ENCODE peak calls at places on chromosomes 13 and 19, in four cellular contexts. V, F, A and H are unnamed samples.

GRCh38 chr13:41954226-41954625 is 6.7 kb downstream of the VWA8 start:
- DNase-seq in V (no peak), F (no peak), A (no peak), H (no peak)

GRCh38 chr13:41459754-41460111 is 2.4 kb downstream of the RGCC start:
- DNase-seq in V (no peak), F (no peak), A (no peak), H (no peak)

GRCh38 chr13:57633950-57634828 is 2.6 kb downstream of the PCDH17 start:
- DNase-seq in V (no peak), F (peak; percentile 75), A (no peak), H (no peak)

GRCh38 chr13:32024750-32025149 is 6.8 kb upstream of the FRY start:
- DNase-seq in V (no peak), F (no peak), A (no peak), H (no peak)

GRCh38 chr19:17751103-17751911 is at the start of gene FCHO1:
- DNase-seq in V (peak; percentile 29), F (peak; percentile 43), A (no peak), H (no peak)

GRCh38 chr13:65656740-65657329 is 1573.3 kb downstream of the PCDH9 start:
- DNase-seq in V (no peak), F (no peak), A (peak; percentile 57), H (peak; percentile 4)

GRCh38 chr13:36028359-36028758 is 102.8 kb downstream of the DCLK1 start:
- DNase-seq in V (no peak), F (no peak), A (no peak), H (no peak)

GRCh38 chr13:36297259-36297599 is 385 bp downstream of the CCDC169 start:
- DNase-seq in V (no peak), F (no peak), A (peak; percentile 51), H (peak; percentile 12)

GRCh38 chr13:53255795-53256194 is 227.2 kb downstream of the OLFM4 start:
- DNase-seq in V (no peak), F (no peak), A (no peak), H (no peak)

GRCh38 chr19:10315335-10316214 is at the start of gene FDX2:
- DNase-seq in V (peak; percentile 85), F (peak; percentile 71), A (peak; percentile 77), H (peak; percentile 75)

GRCh38 chr13:106177146-106177545 is 358.3 kb downstream of the EFNB2 start:
- DNase-seq in V (no peak), F (no peak), A (no peak), H (no peak)

GRCh38 chr13:95698047-95698749 is 21.3 kb downstream of the DNAJC3 start:
- DNase-seq in V (no peak), F (no peak), A (no peak), H (no peak)

GRCh38 chr19:1680976-1681375 is 28.6 kb upstream of the TCF3 start:
- DNase-seq in V (no peak), F (no peak), A (no peak), H (no peak)

GRCh38 chr19:56217039-56217949 is 15.2 kb downstream of the ZSCAN5C start:
- DNase-seq in V (peak; percentile 1), F (no peak), A (peak; percentile 17), H (peak; percentile 12)

GRCh38 chr13:36548129-36548528 is 115.8 kb downstream of the CCNA1 start:
- DNase-seq in V (no peak), F (no peak), A (no peak), H (peak; percentile 39)

GRCh38 chr13:46058268-46058667 is 5.7 kb upstream of the ZC3H13 start:
- DNase-seq in V (no peak), F (no peak), A (no peak), H (no peak)

GRCh38 chr13:114157869-114158495 is 21.1 kb upstream of the CFAP97D2 start:
- DNase-seq in V (no peak), F (no peak), A (no peak), H (no peak)

GRCh38 chr13:101959016-101959415 is 442.8 kb downstream of the FGF14 start:
- DNase-seq in V (no peak), F (no peak), A (no peak), H (no peak)

GRCh38 chr13:105276571-105276970 is 1258.9 kb downstream of the EFNB2 start:
- DNase-seq in V (no peak), F (no peak), A (no peak), H (no peak)

GRCh38 chr13:42218576-42218975 is 53.4 kb upstream of the AKAP11 start:
- DNase-seq in V (no peak), F (no peak), A (peak; percentile 17), H (no peak)

GRCh38 chr13:44321961-44322360 is 51.7 kb upstream of the SERP2 start:
- DNase-seq in V (no peak), F (no peak), A (no peak), H (no peak)

GRCh38 chr19:16290692-16291091 is 33.9 kb upstream of the KLF2 start:
- DNase-seq in V (no peak), F (no peak), A (no peak), H (no peak)

GRCh38 chr19:988081-988480 is 3.9 kb downstream of the WDR18 start:
- DNase-seq in V (no peak), F (no peak), A (no peak), H (no peak)

GRCh38 chr13:94454334-94454733 is 25.1 kb downstream of the DCT start:
- DNase-seq in V (no peak), F (no peak), A (no peak), H (no peak)

GRCh38 chr13:112182831-112183543 is 116.0 kb downstream of the SOX1 start:
- DNase-seq in V (no peak), F (no peak), A (no peak), H (no peak)

GRCh38 chr13:107203146-107203847 is 635.4 kb upstream of the ARGLU1 start:
- DNase-seq in V (no peak), F (no peak), A (peak; percentile 0), H (no peak)

GRCh38 chr19:17871878-17872250 is at the start of gene SLC5A5:
- DNase-seq in V (no peak), F (no peak), A (no peak), H (no peak)

GRCh38 chr19:47110521-47111080 is 3.0 kb downstream of the ZC3H4 start:
- DNase-seq in V (no peak), F (no peak), A (no peak), H (peak; percentile 27)

GRCh38 chr19:11699931-11700794 is 38.6 kb downstream of the ZNF823 start:
- DNase-seq in V (no peak), F (no peak), A (peak; percentile 56), H (no peak)

GRCh38 chr19:58395220-58395978 is at the start of gene RNF225:
- DNase-seq in V (no peak), F (no peak), A (no peak), H (no peak)

GRCh38 chr19:3277649-3278048 is 53.2 kb downstream of the CELF5 start:
- DNase-seq in V (no peak), F (no peak), A (no peak), H (no peak)

GRCh38 chr13:50940509-50940908 is 30.9 kb downstream of the RNASEH2B start:
- DNase-seq in V (no peak), F (no peak), A (no peak), H (peak; percentile 13)

GRCh38 chr13:59643906-59644626 is 519.7 kb downstream of the DIAPH3 start:
- DNase-seq in V (no peak), F (no peak), A (no peak), H (no peak)

GRCh38 chr19:10332158-10332964 is 968 bp downstream of the RAVER1 start:
- DNase-seq in V (no peak), F (no peak), A (no peak), H (no peak)

GRCh38 chr19:11264452-11265176 is 2.3 kb upstream of the DOCK6 start:
- DNase-seq in V (no peak), F (no peak), A (no peak), H (peak; percentile 65)

GRCh38 chr13:105997436-105998232 is 537.8 kb downstream of the EFNB2 start:
- DNase-seq in V (no peak), F (no peak), A (no peak), H (no peak)

GRCh38 chr19:43997631-43998290 is 5.0 kb upstream of the ZNF230 start:
- DNase-seq in V (no peak), F (no peak), A (peak; percentile 46), H (no peak)